ENCODE peak calls at places on chromosomes 13 and 19, in four cellular contexts. P, G, O and L are unnamed samples.

GRCh38 chr13:48682452-48682851 is 28.7 kb downstream of the CYSLTR2 start:
- DNase-seq in O (no peak), G (no peak), P (no peak), L (no peak)

GRCh38 chr19:19434483-19435045 is 29.1 kb downstream of the GATAD2A start:
- DNase-seq in P (no peak), G (no peak), O (no peak), L (no peak)

GRCh38 chr19:19388568-19389555 is 16.6 kb upstream of the GATAD2A start:
- DNase-seq in O (no peak), P (no peak), G (no peak), L (no peak)

GRCh38 chr19:31568724-31569123 is 219.5 kb upstream of the TSHZ3 start:
- DNase-seq in G (no peak), P (no peak), O (no peak), L (no peak)

GRCh38 chr19:29285878-29286277 is 72.9 kb upstream of the UQCRFS1 start:
- DNase-seq in O (no peak), G (no peak), P (no peak), L (no peak)

GRCh38 chr13:109318945-109319590 is 467.3 kb downstream of the IRS2 start:
- DNase-seq in O (no peak), P (no peak), G (no peak), L (no peak)

GRCh38 chr13:79966039-79966438 is 374.9 kb downstream of the SPRY2 start:
- DNase-seq in O (no peak), G (no peak), P (no peak), L (no peak)

GRCh38 chr19:294819-295686 is 3.9 kb upstream of the PLPP2 start:
- DNase-seq in O (peak; percentile 48), G (no peak), P (peak; percentile 58), L (no peak)

GRCh38 chr19:19372656-19373416 is 32.6 kb upstream of the GATAD2A start:
- DNase-seq in P (peak; percentile 62), G (peak; percentile 47), O (no peak), L (peak; percentile 85)

GRCh38 chr19:31154021-31154420 is 195.2 kb downstream of the TSHZ3 start:
- DNase-seq in G (no peak), O (no peak), P (no peak), L (no peak)